ENCODE peak calls at places on chromosomes 13 and 19, in seven cellular contexts. V is SW 1271; F is skeletal muscle cell; M is COR-L47; S is tibial artery; J is Daoy; Y is activated CD4-positive, alpha-beta T cell treated with anti-CD3 and anti-CD28 coated beads for 48 hours. P is an unnamed sample.

GRCh38 chr13:97194473-97194872 is 27.7 kb upstream of the MBNL2 start:
- DNase-seq in V (peak), F (peak), M (no peak), S (no peak), J (peak), Y (no peak), P (no peak)

GRCh38 chr13:113820813-113821651 is 42.8 kb downstream of the GAS6 start:
- DNase-seq in V (no peak), F (peak), M (peak), S (peak), J (peak), Y (no peak), P (peak)

GRCh38 chr13:74730556-74731331 is 596.5 kb upstream of the KLF12 start:
- DNase-seq in V (no peak), F (no peak), M (no peak), S (no peak), J (no peak), Y (no peak), P (no peak)

GRCh38 chr13:46542833-46543232 is 10.1 kb upstream of the LRCH1 start:
- DNase-seq in V (no peak), F (no peak), M (no peak), S (no peak), J (no peak), Y (no peak), P (no peak)

GRCh38 chr13:64052526-64052925 is 2636.9 kb upstream of the PCDH20 start:
- DNase-seq in V (no peak), F (no peak), M (no peak), S (no peak), J (no peak), Y (no peak), P (no peak)

GRCh38 chr13:92821324-92821723 is 405.3 kb upstream of the GPC6 start:
- DNase-seq in V (no peak), F (no peak), M (no peak), S (no peak), J (no peak), Y (no peak), P (no peak)

GRCh38 chr13:29589234-29589633 is 6.3 kb downstream of the SLC7A1 start:
- DNase-seq in V (no peak), F (no peak), M (peak), S (no peak), J (peak), Y (no peak), P (no peak)

GRCh38 chr19:14337510-14337909 is 43.7 kb upstream of the ADGRE5 start:
- DNase-seq in V (peak), F (no peak), M (no peak), S (no peak), J (peak), Y (peak), P (no peak)

GRCh38 chr19:37218592-37218935 is 550 bp downstream of the ZNF383 start:
- DNase-seq in V (no peak), F (no peak), M (no peak), S (no peak), J (peak), Y (peak), P (peak)

GRCh38 chr13:66375756-66376155 is 854.4 kb downstream of the PCDH9 start:
- DNase-seq in V (no peak), F (no peak), M (no peak), S (no peak), J (no peak), Y (no peak), P (no peak)